ENCODE peak calls at places on chromosomes 2 and 18, in seven cellular contexts. I is naive B cell; T is effector memory CD8-positive, alpha-beta T cell; R is posterior vena cava; C is IMR-90; X is NCI-H1930; Z is nephron progenitor cell. Q is an unnamed sample.

GRCh38 chr2:29108225-29108624 is 7.0 kb upstream of the CLIP4 start:
- DNase-seq in X (no peak), C (peak; percentile 97), T (no peak), R (no peak), Z (no peak), I (no peak), Q (no peak)

GRCh38 chr18:68893396-68893795 is 95.5 kb downstream of the CCDC102B start:
- DNase-seq in C (no peak), Z (no peak), T (no peak), I (no peak), X (no peak), R (no peak), Q (no peak)

GRCh38 chr2:24334245-24334633 is 26.1 kb downstream of the ITSN2 start:
- DNase-seq in Z (no peak), C (peak; percentile 37), R (no peak), I (no peak), T (no peak), X (no peak), Q (no peak)

GRCh38 chr2:213104089-213104902 is 47.1 kb downstream of the IKZF2 start:
- DNase-seq in Z (no peak), C (peak; percentile 53), X (no peak), T (no peak), I (no peak), R (no peak), Q (no peak)

GRCh38 chr2:171991027-171991426 is 8.7 kb upstream of the METAP1D start:
- DNase-seq in T (no peak), R (no peak), C (no peak), Z (no peak), X (no peak), I (no peak), Q (no peak)

GRCh38 chr2:15363142-15363541 is 198.0 kb downstream of the NBAS start:
- DNase-seq in Z (no peak), R (no peak), I (no peak), X (no peak), C (peak; percentile 54), T (no peak), Q (no peak)

GRCh38 chr2:118774458-118775133 is 72.9 kb downstream of the EN1 start:
- DNase-seq in T (no peak), R (no peak), Z (peak; percentile 88), X (no peak), C (peak; percentile 7), I (no peak), Q (no peak)

GRCh38 chr18:30457156-30457555 is 585.4 kb downstream of the DSC3 start:
- DNase-seq in I (no peak), R (no peak), Z (no peak), C (no peak), T (no peak), X (no peak), Q (no peak)

GRCh38 chr2:200354823-200355751 is 48.6 kb downstream of the SPATS2L start:
- DNase-seq in R (no peak), T (no peak), X (no peak), C (no peak), Z (no peak), I (no peak), Q (no peak)

Q was measured in caudate nucleus.